ENCODE peak calls at places on chromosomes 7 and 10, in five cellular contexts. Q is KBM-7; C is progenitor cell of endocrine pancreas; A is activated CD4-positive, alpha-beta T cell treated with anti-CD3 and anti-CD28 coated beads, Interleukin-2, amount 50 U/mL, for 48 hours; D is cardiac septum. B is an unnamed sample.

GRCh38 chr10:114925675-114926204 is 12.3 kb upstream of the TRUB1 start:
- DNase-seq in A (peak; percentile 43), C (no peak), D (no peak), Q (peak; percentile 19), B (no peak)

GRCh38 chr7:27141591-27142561 is 1.6 kb downstream of the HOXA5 start:
- DNase-seq in D (peak; percentile 66), C (no peak), Q (no peak), A (no peak), B (no peak)

GRCh38 chr7:93622036-93622714 is 47.7 kb upstream of the CALCR start:
- DNase-seq in A (no peak), Q (peak; percentile 31), D (no peak), C (no peak), B (peak; percentile 27)

GRCh38 chr7:65239707-65240352 is 133.8 kb upstream of the ZNF92 start:
- DNase-seq in D (no peak), C (peak; percentile 72), A (no peak), Q (peak; percentile 66), B (peak; percentile 79)

GRCh38 chr10:109959571-109960145 is 36.3 kb upstream of the XPNPEP1 start:
- DNase-seq in C (no peak), D (no peak), A (no peak), Q (no peak), B (no peak)

GRCh38 chr10:13218878-13219277 is 15.3 kb downstream of the UCMA start:
- DNase-seq in D (no peak), A (no peak), C (no peak), Q (no peak), B (no peak)

GRCh38 chr7:22356855-22357310 is at the start of gene RAPGEF5:
- DNase-seq in Q (no peak), A (no peak), C (peak; percentile 22), D (no peak), B (peak; percentile 35)

GRCh38 chr7:107258737-107259136 is 89.9 kb downstream of the HBP1 start:
- DNase-seq in D (no peak), A (no peak), C (no peak), Q (no peak), B (no peak)

GRCh38 chr10:58335306-58336005 is 650 bp downstream of the UBE2D1 start:
- DNase-seq in D (peak; percentile 79), A (peak; percentile 17), C (peak; percentile 16), Q (peak; percentile 44), B (no peak)

GRCh38 chr10:110912374-110912773 is 6.6 kb downstream of the BBIP1 start:
- DNase-seq in A (no peak), C (no peak), Q (no peak), D (no peak), B (no peak)

GRCh38 chr10:45282061-45282460 is 33.3 kb downstream of the OR13A1 start:
- DNase-seq in C (no peak), D (no peak), A (no peak), Q (no peak), B (no peak)

GRCh38 chr7:31633894-31634494 is 53.0 kb upstream of the PPP1R17 start:
- DNase-seq in Q (peak; percentile 42), D (no peak), A (peak; percentile 4), C (peak; percentile 41), B (peak; percentile 35)

GRCh38 chr7:28245108-28245868 is 64.7 kb upstream of the JAZF1 start:
- DNase-seq in Q (no peak), D (no peak), A (no peak), C (no peak), B (no peak)

GRCh38 chr7:47428052-47428779 is 153.7 kb downstream of the TNS3 start:
- DNase-seq in D (peak; percentile 58), A (no peak), Q (no peak), C (no peak), B (no peak)

GRCh38 chr10:130869179-130869841 is 442.2 kb downstream of the TCERG1L start:
- DNase-seq in C (no peak), D (peak; percentile 39), A (no peak), Q (no peak), B (no peak)

GRCh38 chr7:85021090-85021704 is 165.7 kb downstream of the SEMA3D start:
- DNase-seq in D (no peak), Q (peak; percentile 30), C (no peak), A (no peak), B (no peak)

GRCh38 chr10:89029785-89030437 is 39.3 kb downstream of the FAS start:
- DNase-seq in A (peak; percentile 79), D (peak; percentile 83), Q (peak; percentile 81), C (peak; percentile 44), B (peak; percentile 4)

GRCh38 chr10:103618575-103619423 is 125.3 kb downstream of the NEURL1 start:
- DNase-seq in Q (no peak), A (no peak), D (no peak), C (no peak), B (no peak)